ENCODE peak calls at places on chromosomes 5 and 9, in eight cellular contexts. S is PC-9, T is heart left ventricle, Q is dorsolateral prefrontal cortex, A is endothelial cell, X is mesothelial cell of epicardium, O is RWPE1, W is fibroblast of pulmonary artery. K is an unnamed sample.

GRCh38 chr5:157748740-157749461 is 5.4 kb downstream of the LSM11 start:
- DNase-seq in W (peak), T (no peak), A (no peak), Q (no peak), X (no peak), O (peak), S (no peak), K (peak)

GRCh38 chr5:77312411-77312810 is 101.9 kb downstream of the PDE8B start:
- DNase-seq in X (no peak), W (peak), S (no peak), T (no peak), A (no peak), O (peak), Q (no peak), K (peak)

GRCh38 chr5:141039517-141039916 is 11.7 kb upstream of the PCDHB1 start:
- DNase-seq in S (peak), A (no peak), Q (no peak), X (peak), T (no peak), O (peak), W (no peak), K (no peak)

GRCh38 chr5:138240690-138241385 is 27.7 kb upstream of the CDC23 start:
- DNase-seq in O (no peak), A (no peak), X (no peak), S (no peak), W (no peak), T (no peak), Q (no peak), K (no peak)

GRCh38 chr9:37466037-37466709 is 923 bp upstream of the ZBTB5 start:
- DNase-seq in A (peak), S (peak), Q (peak), T (peak), X (peak), W (peak), O (peak), K (peak)

GRCh38 chr5:111469905-111470304 is 42.4 kb downstream of the STARD4 start:
- DNase-seq in Q (no peak), T (no peak), W (no peak), S (no peak), X (no peak), O (no peak), A (no peak), K (no peak)

GRCh38 chr5:34494111-34494755 is 161.9 kb upstream of the RAI14 start:
- DNase-seq in W (peak), Q (no peak), A (no peak), S (no peak), O (no peak), T (no peak), X (no peak), K (peak)

GRCh38 chr5:73273379-73274050 is 100.5 kb downstream of the TMEM174 start:
- DNase-seq in T (no peak), O (no peak), W (no peak), X (no peak), A (no peak), Q (no peak), S (no peak), K (no peak)

GRCh38 chr5:31965227-31965626 is 208.9 kb downstream of the GOLPH3 start:
- DNase-seq in S (no peak), O (no peak), A (no peak), T (no peak), Q (no peak), W (no peak), X (no peak), K (no peak)

GRCh38 chr5:139246394-139246793 is 47.1 kb upstream of the MATR3 start:
- DNase-seq in X (no peak), W (peak), S (peak), T (no peak), A (peak), Q (no peak), O (peak), K (peak)

GRCh38 chr5:148387325-148387724 is 3.6 kb downstream of the FBXO38 start:
- DNase-seq in T (no peak), O (no peak), S (no peak), W (no peak), Q (no peak), A (no peak), X (no peak), K (peak)

GRCh38 chr5:145587308-145588071 is 247.7 kb downstream of the PRELID2 start:
- DNase-seq in X (no peak), T (no peak), S (peak), O (peak), W (peak), Q (no peak), A (no peak), K (peak)

GRCh38 chr9:1522219-1522767 is 472.1 kb downstream of the DMRT2 start:
- DNase-seq in W (no peak), X (no peak), O (no peak), A (no peak), Q (no peak), T (no peak), S (no peak), K (no peak)

GRCh38 chr9:126326228-126327015 is at the start of gene MVB12B:
- DNase-seq in T (peak), X (peak), Q (peak), O (peak), W (no peak), S (peak), A (peak), K (peak)

GRCh38 chr9:36208521-36209253 is 18.0 kb downstream of the CLTA start:
- DNase-seq in S (no peak), W (no peak), T (no peak), X (no peak), O (no peak), Q (no peak), A (no peak), K (peak)

GRCh38 chr5:137292461-137293025 is 206.6 kb downstream of the SPOCK1 start:
- DNase-seq in S (no peak), Q (no peak), W (no peak), A (no peak), O (no peak), T (no peak), X (no peak), K (no peak)

GRCh38 chr5:80318212-80318611 is 1.6 kb upstream of the SPZ1 start:
- DNase-seq in Q (no peak), A (no peak), W (peak), T (peak), X (no peak), O (no peak), S (no peak), K (peak)

GRCh38 chr5:42520957-42521356 is 97.7 kb downstream of the GHR start:
- DNase-seq in A (no peak), S (no peak), Q (no peak), T (no peak), W (no peak), O (no peak), X (no peak), K (no peak)

GRCh38 chr5:147223951-147224791 is 10.7 kb upstream of the STK32A start:
- DNase-seq in S (no peak), O (peak), X (no peak), A (peak), Q (no peak), T (no peak), W (peak), K (peak)

GRCh38 chr5:173573126-173573960 is 43.1 kb downstream of the BOD1 start:
- DNase-seq in T (peak), Q (peak), W (peak), X (peak), S (peak), O (peak), A (peak), K (peak)

GRCh38 chr5:100900142-100900795 is 2.8 kb downstream of the ST8SIA4 start:
- DNase-seq in Q (no peak), O (no peak), X (no peak), W (peak), A (peak), S (peak), T (peak), K (no peak)

GRCh38 chr9:93801120-93801519 is 154.0 kb downstream of the BARX1 start:
- DNase-seq in T (no peak), O (no peak), X (no peak), W (no peak), A (no peak), Q (no peak), S (no peak), K (no peak)

GRCh38 chr9:83501552-83501951 is 36.6 kb downstream of the FRMD3 start:
- DNase-seq in O (no peak), A (no peak), T (no peak), S (no peak), W (no peak), X (no peak), Q (no peak), K (no peak)

GRCh38 chr5:14265574-14265973 is 122.4 kb downstream of the TRIO start:
- DNase-seq in W (peak), A (no peak), X (no peak), T (no peak), S (peak), O (peak), Q (no peak), K (peak)

GRCh38 chr9:76161546-76161945 is 232.7 kb downstream of the RFK start:
- DNase-seq in W (peak), X (no peak), Q (no peak), T (peak), S (no peak), A (no peak), O (no peak), K (peak)

GRCh38 chr5:16791036-16791705 is 144.9 kb downstream of the MYO10 start:
- DNase-seq in X (no peak), A (peak), O (peak), T (no peak), S (peak), Q (no peak), W (peak), K (peak)

GRCh38 chr5:116703923-116704322 is 129.3 kb upstream of the SEMA6A start:
- DNase-seq in S (no peak), W (no peak), X (no peak), O (no peak), Q (no peak), T (no peak), A (no peak), K (no peak)

GRCh38 chr9:137439158-137439714 is 1.9 kb downstream of the ENTPD8 start:
- DNase-seq in W (no peak), Q (no peak), T (peak), O (no peak), S (no peak), X (peak), A (no peak), K (no peak)

GRCh38 chr9:132547976-132548730 is 34.3 kb upstream of the BARHL1 start:
- DNase-seq in X (no peak), W (no peak), O (no peak), S (no peak), A (no peak), Q (no peak), T (no peak), K (no peak)

GRCh38 chr9:85223506-85224108 is 518.1 kb downstream of the AGTPBP1 start:
- DNase-seq in T (no peak), O (peak), S (no peak), X (no peak), A (no peak), W (no peak), Q (no peak), K (peak)

GRCh38 chr9:107283621-107284616 is 840 bp downstream of the RAD23B start:
- DNase-seq in X (peak), T (peak), A (peak), S (peak), W (peak), O (peak), Q (peak), K (peak)

GRCh38 chr9:21864505-21864904 is 62.1 kb downstream of the MTAP start:
- DNase-seq in O (no peak), T (no peak), W (no peak), Q (no peak), S (no peak), X (no peak), A (no peak), K (no peak)

GRCh38 chr9:91187965-91188344 is 173.8 kb downstream of the AUH start:
- DNase-seq in T (no peak), O (no peak), A (no peak), S (no peak), W (peak), Q (no peak), X (no peak), K (peak)

DNA sequence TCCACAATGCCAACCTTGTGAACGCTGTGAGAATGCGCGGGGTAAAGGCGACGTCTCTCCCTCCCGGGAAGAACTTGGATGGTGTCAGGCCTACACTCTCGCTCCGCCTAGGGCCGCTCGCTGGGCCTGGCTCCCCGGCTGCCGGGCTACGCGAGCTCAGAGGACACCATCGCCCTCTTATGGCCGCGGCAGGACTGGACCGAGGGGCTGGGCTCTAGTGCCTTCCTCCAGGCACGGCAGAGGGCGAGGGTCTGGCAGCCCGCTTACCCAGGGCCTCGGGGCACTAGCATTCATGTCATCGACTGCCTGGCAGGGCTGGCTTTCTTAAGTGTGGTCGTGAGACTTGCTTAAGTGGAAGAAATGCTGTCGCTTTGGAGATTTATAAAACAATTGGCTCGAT is 1.2 kb upstream of the EXOSC2 start:
- DNase-seq in T (peak), A (peak), W (no peak), Q (peak), O (no peak), S (no peak), X (peak), K (no peak)
- TF ChIP-seq CTCF in T (no peak), A (peak), W (no peak), Q (no peak), O (no peak), S (no peak), X (peak), K (no peak)

DNA sequence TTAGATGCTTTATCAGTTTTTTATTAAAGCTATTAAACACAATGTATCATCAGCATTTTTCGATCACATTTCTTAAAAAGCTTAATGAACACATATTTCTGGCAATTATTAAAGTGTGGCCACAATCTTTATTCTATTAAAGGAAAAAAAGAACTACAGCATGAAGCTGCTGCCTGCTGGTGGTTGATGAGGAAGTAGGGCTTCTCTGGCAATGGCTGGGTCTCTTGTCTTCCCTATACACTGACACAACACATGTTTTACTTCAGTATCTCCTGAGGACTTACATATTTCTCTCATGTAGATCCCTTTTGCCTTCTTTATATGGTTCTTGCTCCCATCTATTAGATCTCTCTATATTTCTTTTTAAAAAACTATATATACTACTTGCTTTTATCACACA is 590.7 kb downstream of the RAB3C start:
- DNase-seq in X (no peak), T (no peak), A (no peak), Q (no peak), O (no peak), W (peak), S (no peak), K (peak)
- TF ChIP-seq CTCF in X (no peak), T (no peak), A (no peak), Q (no peak), O (no peak), W (peak), S (no peak), K (peak)

GRCh38 chr9:120668399-120668798 is 45.9 kb downstream of the MEGF9 start:
- DNase-seq in X (no peak), W (no peak), Q (no peak), A (no peak), T (no peak), S (no peak), O (no peak), K (no peak)
- TF ChIP-seq CTCF in X (no peak), W (no peak), Q (no peak), A (no peak), T (no peak), S (no peak), O (no peak), K (no peak)

DNA sequence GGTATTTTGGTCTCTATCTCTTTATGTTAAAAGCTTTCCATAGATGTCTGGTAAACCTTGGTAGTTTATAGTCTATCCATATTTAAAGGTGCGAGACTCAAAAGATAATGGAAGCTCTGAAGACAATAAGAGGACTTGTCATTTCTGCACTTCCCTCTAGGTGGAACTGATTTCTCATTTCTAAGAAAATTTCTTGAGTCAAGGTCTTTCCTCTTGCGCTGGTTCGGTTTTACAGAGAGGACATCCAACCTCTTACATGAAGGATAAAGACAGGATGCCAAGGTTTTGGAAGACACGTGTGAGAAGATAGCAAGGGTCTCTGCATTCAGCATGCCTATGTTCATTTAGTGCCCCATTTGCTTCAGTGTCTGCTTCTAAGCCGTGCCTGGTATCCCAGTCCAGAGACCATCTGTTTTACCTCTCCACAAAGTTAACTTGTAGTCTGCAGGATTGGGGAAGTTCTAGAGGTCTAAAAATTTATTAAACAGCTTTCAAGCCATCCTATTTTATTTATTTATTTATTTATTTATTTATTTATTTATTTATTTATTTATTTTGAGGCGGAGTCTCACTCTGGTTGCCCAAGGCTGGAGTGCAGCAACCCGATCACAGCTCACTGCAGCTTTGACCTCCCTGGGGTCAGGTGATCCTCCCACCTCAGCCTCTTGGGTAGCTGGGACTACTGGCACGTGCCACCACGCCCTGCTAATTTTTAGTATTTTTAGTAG is 41.6 kb downstream of the KIAA1191 start:
- DNase-seq in X (no peak), W (peak), T (no peak), S (no peak), O (peak), Q (no peak), A (no peak), K (peak)
- TF ChIP-seq CTCF in X (no peak), W (peak), T (no peak), S (peak), O (peak), Q (no peak), A (no peak), K (peak)

GRCh38 chr9:71719088-71719487 is 49.2 kb downstream of the CEMIP2 start:
- DNase-seq in S (no peak), Q (no peak), W (no peak), A (no peak), O (no peak), X (no peak), T (no peak), K (no peak)

GRCh38 chr9:71710856-71711255 is 57.5 kb downstream of the CEMIP2 start:
- DNase-seq in T (no peak), A (no peak), Q (no peak), S (no peak), X (no peak), W (no peak), O (no peak), K (no peak)

GRCh38 chr9:71721786-71722295 is 46.5 kb downstream of the CEMIP2 start:
- DNase-seq in X (no peak), Q (no peak), A (no peak), O (no peak), S (no peak), W (no peak), T (no peak), K (peak)

GRCh38 chr9:71719585-71719984 is 48.7 kb downstream of the CEMIP2 start:
- DNase-seq in X (no peak), W (peak), S (no peak), Q (no peak), O (no peak), A (no peak), T (no peak), K (peak)

GRCh38 chr9:71716138-71716909 is 52.0 kb downstream of the CEMIP2 start:
- DNase-seq in O (peak), S (no peak), X (no peak), A (no peak), W (peak), Q (no peak), T (no peak), K (peak)
- TF ChIP-seq CTCF in O (peak), S (peak), X (peak), A (peak), W (peak), Q (peak), T (peak), K (peak)

GRCh38 chr5:61366841-61367240 is 34.8 kb downstream of the ZSWIM6 start:
- DNase-seq in W (no peak), T (no peak), Q (no peak), S (no peak), O (no peak), A (no peak), X (no peak), K (no peak)

GRCh38 chr5:61363715-61364114 is 31.7 kb downstream of the ZSWIM6 start:
- DNase-seq in W (no peak), A (no peak), O (no peak), T (no peak), S (no peak), Q (no peak), X (no peak), K (no peak)

GRCh38 chr5:61357745-61358144 is 25.7 kb downstream of the ZSWIM6 start:
- DNase-seq in X (no peak), O (no peak), A (peak), S (no peak), Q (no peak), W (no peak), T (no peak), K (no peak)

GRCh38 chr5:61362796-61363364 is 30.8 kb downstream of the ZSWIM6 start:
- DNase-seq in A (no peak), Q (no peak), O (no peak), T (no peak), S (no peak), X (no peak), W (peak), K (peak)
- TF ChIP-seq CTCF in A (no peak), Q (no peak), O (no peak), T (no peak), S (peak), X (no peak), W (peak), K (peak)

DNA sequence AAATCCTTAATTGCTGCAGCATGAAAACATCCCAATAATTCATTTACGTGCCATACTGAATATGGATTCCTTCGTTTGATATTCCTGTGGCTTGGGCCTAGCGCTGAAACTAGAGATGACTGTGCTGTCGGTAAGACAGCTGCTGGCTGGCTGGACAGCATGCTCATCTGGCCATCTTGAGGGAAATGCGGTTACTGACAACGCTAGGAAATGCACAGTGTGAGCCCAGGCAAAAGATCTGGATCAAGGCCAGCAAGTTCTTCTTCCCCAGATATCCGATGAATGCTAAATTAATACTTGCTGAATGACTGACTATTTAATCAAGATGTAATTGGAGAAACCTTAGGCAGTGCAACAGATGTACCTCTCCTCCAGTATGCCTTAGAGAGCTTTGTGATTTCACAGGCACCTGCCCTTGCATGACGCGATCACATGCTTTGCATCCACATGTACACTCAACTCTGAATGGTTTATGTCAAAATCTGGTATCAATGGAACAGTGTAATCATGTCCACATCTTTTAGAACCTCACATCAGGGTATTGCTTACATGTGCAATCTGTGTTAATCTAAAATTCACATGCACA is 659.1 kb downstream of the EFNA5 start:
- DNase-seq in W (no peak), Q (no peak), S (no peak), T (no peak), X (no peak), A (no peak), O (no peak), K (no peak)
- TF ChIP-seq CTCF in W (no peak), Q (no peak), S (no peak), T (no peak), X (no peak), A (no peak), O (no peak), K (no peak)

GRCh38 chr5:96112123-96112670 is 150.5 kb upstream of the ELL2 start:
- DNase-seq in A (no peak), S (no peak), T (no peak), O (no peak), Q (no peak), W (no peak), X (no peak), K (no peak)
- TF ChIP-seq CTCF in A (peak), S (peak), T (no peak), O (no peak), Q (no peak), W (no peak), X (peak), K (no peak)